ENCODE peak calls at places on chromosomes 11 and 22, in six cellular contexts. One of them, this sample, is unnamed.

GRCh38 chr11:119030029-119030328 is 698 bp downstream of the SLC37A4 start:
- DNase-seq in activated naive CD4-positive, alpha-beta T cell: peak
- DNase-seq in substantia nigra: no peak
- DNase-seq in Caki2: no peak
- DNase-seq in NCI-H460: no peak
- DNase-seq in skeletal muscle cell: no peak
- DNase-seq in this sample: no peak

GRCh38 chr11:10122337-10123197 is 171.5 kb downstream of the SBF2 start:
- DNase-seq in Caki2: peak
- DNase-seq in skeletal muscle cell: no peak
- DNase-seq in NCI-H460: no peak
- DNase-seq in activated naive CD4-positive, alpha-beta T cell: no peak
- DNase-seq in substantia nigra: no peak
- DNase-seq in this sample: peak

GRCh38 chr11:11977206-11977938 is 31.1 kb downstream of the DKK3 start:
- DNase-seq in activated naive CD4-positive, alpha-beta T cell: no peak
- DNase-seq in substantia nigra: no peak
- DNase-seq in skeletal muscle cell: peak
- DNase-seq in Caki2: peak
- DNase-seq in NCI-H460: peak
- DNase-seq in this sample: no peak

GRCh38 chr11:2899080-2899783 is 13.7 kb upstream of the CDKN1C start:
- DNase-seq in Caki2: no peak
- DNase-seq in skeletal muscle cell: no peak
- DNase-seq in NCI-H460: no peak
- DNase-seq in substantia nigra: no peak
- DNase-seq in activated naive CD4-positive, alpha-beta T cell: no peak
- DNase-seq in this sample: no peak

GRCh38 chr11:100563541-100564280 is 123.4 kb upstream of the ARHGAP42 start:
- DNase-seq in Caki2: no peak
- DNase-seq in skeletal muscle cell: no peak
- DNase-seq in substantia nigra: no peak
- DNase-seq in NCI-H460: no peak
- DNase-seq in activated naive CD4-positive, alpha-beta T cell: no peak
- DNase-seq in this sample: no peak

GRCh38 chr22:24400037-24400725 is 27.2 kb upstream of the ADORA2A start:
- DNase-seq in Caki2: no peak
- DNase-seq in NCI-H460: no peak
- DNase-seq in activated naive CD4-positive, alpha-beta T cell: no peak
- DNase-seq in substantia nigra: no peak
- DNase-seq in skeletal muscle cell: no peak
- DNase-seq in this sample: no peak

GRCh38 chr22:33303109-33303508 is 244.9 kb upstream of the SYN3 start:
- DNase-seq in skeletal muscle cell: no peak
- DNase-seq in NCI-H460: no peak
- DNase-seq in Caki2: no peak
- DNase-seq in substantia nigra: no peak
- DNase-seq in activated naive CD4-positive, alpha-beta T cell: no peak
- DNase-seq in this sample: no peak

GRCh38 chr22:43038325-43038724 is 23.4 kb upstream of the PACSIN2 start:
- DNase-seq in Caki2: no peak
- DNase-seq in substantia nigra: no peak
- DNase-seq in skeletal muscle cell: no peak
- DNase-seq in activated naive CD4-positive, alpha-beta T cell: no peak
- DNase-seq in NCI-H460: no peak
- DNase-seq in this sample: no peak

GRCh38 chr22:41050873-41051272 is 41.5 kb upstream of the EP300 start:
- DNase-seq in skeletal muscle cell: no peak
- DNase-seq in Caki2: no peak
- DNase-seq in NCI-H460: no peak
- DNase-seq in substantia nigra: no peak
- DNase-seq in activated naive CD4-positive, alpha-beta T cell: no peak
- DNase-seq in this sample: no peak

GRCh38 chr11:131688056-131688693 is 317.8 kb downstream of the NTM start:
- DNase-seq in substantia nigra: no peak
- DNase-seq in NCI-H460: peak
- DNase-seq in Caki2: no peak
- DNase-seq in activated naive CD4-positive, alpha-beta T cell: no peak
- DNase-seq in skeletal muscle cell: no peak
- DNase-seq in this sample: peak

GRCh38 chr11:65492637-65493366 is 6.0 kb upstream of the MALAT1 start:
- DNase-seq in NCI-H460: peak
- DNase-seq in Caki2: peak
- DNase-seq in activated naive CD4-positive, alpha-beta T cell: no peak
- DNase-seq in skeletal muscle cell: peak
- DNase-seq in substantia nigra: no peak
- DNase-seq in this sample: peak

GRCh38 chr11:110901441-110901840 is 189.2 kb upstream of the ARHGAP20 start:
- DNase-seq in NCI-H460: no peak
- DNase-seq in Caki2: no peak
- DNase-seq in substantia nigra: no peak
- DNase-seq in skeletal muscle cell: no peak
- DNase-seq in activated naive CD4-positive, alpha-beta T cell: no peak
- DNase-seq in this sample: no peak

GRCh38 chr22:43544282-43544673 is 132.5 kb downstream of the MPPED1 start:
- DNase-seq in Caki2: no peak
- DNase-seq in substantia nigra: no peak
- DNase-seq in skeletal muscle cell: no peak
- DNase-seq in NCI-H460: no peak
- DNase-seq in activated naive CD4-positive, alpha-beta T cell: no peak
- DNase-seq in this sample: no peak

GRCh38 chr22:30246962-30247376 is 410 bp upstream of the LIF start:
- DNase-seq in NCI-H460: no peak
- DNase-seq in substantia nigra: no peak
- DNase-seq in activated naive CD4-positive, alpha-beta T cell: no peak
- DNase-seq in skeletal muscle cell: no peak
- DNase-seq in Caki2: no peak
- DNase-seq in this sample: peak

GRCh38 chr11:1873048-1873812 is 18.5 kb downstream of the PRR33 start:
- DNase-seq in substantia nigra: no peak
- DNase-seq in Caki2: peak
- DNase-seq in skeletal muscle cell: no peak
- DNase-seq in activated naive CD4-positive, alpha-beta T cell: no peak
- DNase-seq in NCI-H460: no peak
- DNase-seq in this sample: no peak

GRCh38 chr11:104968856-104969776 is 742 bp upstream of the CASP4 start:
- DNase-seq in activated naive CD4-positive, alpha-beta T cell: no peak
- DNase-seq in skeletal muscle cell: no peak
- DNase-seq in NCI-H460: peak
- DNase-seq in substantia nigra: no peak
- DNase-seq in Caki2: no peak
- DNase-seq in this sample: no peak

GRCh38 chr22:32747588-32747987 is 53.9 kb upstream of the TIMP3 start:
- DNase-seq in substantia nigra: no peak
- DNase-seq in Caki2: no peak
- DNase-seq in NCI-H460: no peak
- DNase-seq in skeletal muscle cell: no peak
- DNase-seq in activated naive CD4-positive, alpha-beta T cell: no peak
- DNase-seq in this sample: no peak

GRCh38 chr22:44026630-44027511 is 2.8 kb downstream of the PARVB start:
- DNase-seq in Caki2: no peak
- DNase-seq in activated naive CD4-positive, alpha-beta T cell: no peak
- DNase-seq in skeletal muscle cell: peak
- DNase-seq in NCI-H460: no peak
- DNase-seq in substantia nigra: no peak
- DNase-seq in this sample: peak

GRCh38 chr11:97703815-97704214 is 1314.0 kb downstream of the JRKL start:
- DNase-seq in substantia nigra: no peak
- DNase-seq in skeletal muscle cell: no peak
- DNase-seq in activated naive CD4-positive, alpha-beta T cell: no peak
- DNase-seq in NCI-H460: no peak
- DNase-seq in Caki2: no peak
- DNase-seq in this sample: no peak

GRCh38 chr11:61890536-61891330 is 612 bp downstream of the FADS3 start:
- DNase-seq in substantia nigra: no peak
- DNase-seq in skeletal muscle cell: peak
- DNase-seq in NCI-H460: no peak
- DNase-seq in Caki2: peak
- DNase-seq in activated naive CD4-positive, alpha-beta T cell: no peak
- DNase-seq in this sample: peak

This sample was measured in OCI-M1.